ENCODE peak calls at places on chromosome 2, in five cellular contexts. B is Right ventricle myocardium superior; U is CD4-positive, alpha-beta T cell; M is NCI-H1092 treated with DMSO at 0.1 percent for 48 hours; Z is CD4-positive, alpha-beta memory T cell. S is an unnamed sample.

GRCh38 chr2:57796527-57796926 is 250.1 kb upstream of the VRK2 start:
- DNase-seq in U (no peak), B (no peak), Z (no peak), M (no peak), S (no peak)

GRCh38 chr2:238667008-238667407 is 180.9 kb upstream of the TWIST2 start:
- DNase-seq in Z (no peak), U (no peak), M (no peak), B (no peak), S (no peak)

GRCh38 chr2:190532581-190532980 is 1.9 kb downstream of the NEMP2 start:
- DNase-seq in Z (no peak), B (no peak), M (peak), U (no peak), S (no peak)

GRCh38 chr2:177799531-177799930 is 273.0 kb downstream of the PDE11A start:
- DNase-seq in U (no peak), B (no peak), M (peak), Z (no peak), S (no peak)

GRCh38 chr2:236343400-236344161 is 79.4 kb upstream of the ASB18 start:
- DNase-seq in Z (peak), U (peak), B (no peak), M (peak), S (no peak)

GRCh38 chr2:100189395-100189794 is 47.0 kb upstream of the AFF3 start:
- DNase-seq in U (no peak), M (no peak), Z (no peak), B (no peak), S (no peak)

GRCh38 chr2:238398577-238398976 is 28.1 kb upstream of the ASB1 start:
- DNase-seq in U (no peak), M (no peak), B (no peak), Z (no peak), S (no peak)

GRCh38 chr2:86072271-86072858 is 33.3 kb downstream of the POLR1A start:
- DNase-seq in B (peak), U (no peak), Z (no peak), M (peak), S (no peak)

GRCh38 chr2:151289972-151290335 is 486 bp upstream of the NMI start:
- DNase-seq in B (no peak), Z (no peak), U (peak), M (no peak), S (no peak)

GRCh38 chr2:149741646-149742045 is 154.1 kb upstream of the MMADHC start:
- DNase-seq in B (no peak), U (no peak), M (no peak), Z (no peak), S (no peak)

GRCh38 chr2:218306184-218306920 is 14.0 kb upstream of the TMBIM1 start:
- DNase-seq in U (no peak), M (no peak), Z (no peak), B (peak), S (no peak)

GRCh38 chr2:177393824-177394614 is 1.4 kb downstream of the AGPS start:
- DNase-seq in M (no peak), B (no peak), U (no peak), Z (no peak), S (no peak)

GRCh38 chr2:107622741-107623310 is 203.9 kb upstream of the RGPD4 start:
- DNase-seq in U (no peak), Z (no peak), M (no peak), B (no peak), S (no peak)

GRCh38 chr2:171482308-171482707 is 40.0 kb upstream of the CYBRD1 start:
- DNase-seq in B (no peak), M (no peak), U (no peak), Z (no peak), S (no peak)

GRCh38 chr2:112154246-112155110 is 16.3 kb downstream of the FBLN7 start:
- DNase-seq in B (no peak), Z (peak), U (peak), M (no peak), S (no peak)

GRCh38 chr2:176018708-176019107 is 16.6 kb upstream of the LNPK start:
- DNase-seq in B (no peak), M (no peak), Z (no peak), U (no peak), S (no peak)

GRCh38 chr2:223865124-223865523 is 27.7 kb upstream of the AP1S3 start:
- DNase-seq in U (peak), Z (peak), M (no peak), B (no peak), S (no peak)

GRCh38 chr2:160506371-160507045 is 12.9 kb upstream of the RBMS1 start:
- DNase-seq in M (no peak), B (no peak), Z (no peak), U (no peak), S (no peak)

GRCh38 chr2:239274391-239275001 is 126.3 kb downstream of the HDAC4 start:
- DNase-seq in Z (no peak), M (no peak), B (peak), U (no peak), S (no peak)

GRCh38 chr2:35199298-35199697 is 1156.3 kb upstream of the CRIM1 start:
- DNase-seq in Z (no peak), M (no peak), U (no peak), B (no peak), S (no peak)

GRCh38 chr2:234099266-234099665 is 48.8 kb downstream of the SPP2 start:
- DNase-seq in U (no peak), M (no peak), Z (no peak), B (no peak), S (no peak)

GRCh38 chr2:195820373-195820772 is 163.3 kb downstream of the SLC39A10 start:
- DNase-seq in M (no peak), B (no peak), U (no peak), Z (no peak), S (no peak)

GRCh38 chr2:11157296-11157695 is 2.0 kb downstream of the SLC66A3 start:
- DNase-seq in M (no peak), B (no peak), Z (no peak), U (no peak), S (no peak)

GRCh38 chr2:86464654-86465053 is 23.5 kb downstream of the KDM3A start:
- DNase-seq in B (peak), Z (no peak), M (no peak), U (no peak), S (no peak)

GRCh38 chr2:26464390-26465265 is 13.3 kb downstream of the OTOF start:
- DNase-seq in Z (no peak), M (no peak), B (no peak), U (no peak), S (no peak)

GRCh38 chr2:213500881-213501280 is 216.6 kb downstream of the SPAG16 start:
- DNase-seq in M (no peak), B (no peak), Z (no peak), U (no peak), S (no peak)

GRCh38 chr2:216776076-216776726 is 80.9 kb upstream of the IGFBP5 start:
- DNase-seq in B (no peak), Z (no peak), M (peak), U (no peak), S (no peak)

GRCh38 chr2:103788346-103788745 is 1026.5 kb downstream of the TMEM182 start:
- DNase-seq in Z (no peak), U (no peak), B (no peak), M (peak), S (no peak)

GRCh38 chr2:97673187-97673914 is 3.8 kb downstream of the C2orf92 start:
- DNase-seq in M (no peak), U (no peak), B (no peak), Z (no peak), S (no peak)

GRCh38 chr2:197500503-197501179 is 462 bp downstream of the HSPE1 start:
- DNase-seq in Z (no peak), M (peak), B (no peak), U (no peak), S (no peak)

GRCh38 chr2:8860239-8860638 is 22.8 kb upstream of the KIDINS220 start:
- DNase-seq in B (no peak), Z (no peak), U (no peak), M (no peak), S (no peak)

GRCh38 chr2:185859506-185859905 is 120.9 kb downstream of the FSIP2 start:
- DNase-seq in B (no peak), M (no peak), Z (no peak), U (no peak), S (no peak)

S was measured in CD8-positive, alpha-beta memory T cell.